ENCODE peak calls at places on chromosomes 11 and 22, in six cellular contexts. One of them, this sample, is unnamed.

GRCh38 chr22:19133561-19133960 is 2.5 kb downstream of the TSSK2 start:
- DNase-seq in stimulated activated CD8-positive, alpha-beta memory T cell treated with anti-CD3 and anti-CD28 coated beads, Interleukin-15, amount 100 ng/mL, for 1 hour: no peak
- DNase-seq in midbrain: no peak
- DNase-seq in tibial nerve: no peak
- DNase-seq in OCI-M1: no peak
- DNase-seq in activated naive CD8-positive, alpha-beta T cell treated with anti-CD3 and anti-CD28 coated beads, Interleukin-2, amount 50 U/mL, for 24 hours: no peak
- DNase-seq in this sample: no peak

GRCh38 chr11:34916810-34917780 is 677 bp downstream of the PDHX start:
- DNase-seq in stimulated activated CD8-positive, alpha-beta memory T cell treated with anti-CD3 and anti-CD28 coated beads, Interleukin-15, amount 100 ng/mL, for 1 hour: no peak
- DNase-seq in midbrain: no peak
- DNase-seq in tibial nerve: no peak
- DNase-seq in OCI-M1: no peak
- DNase-seq in activated naive CD8-positive, alpha-beta T cell treated with anti-CD3 and anti-CD28 coated beads, Interleukin-2, amount 50 U/mL, for 24 hours: no peak
- DNase-seq in this sample: no peak

GRCh38 chr11:3109434-3109833 is 52.2 kb upstream of the CARS1 start:
- DNase-seq in stimulated activated CD8-positive, alpha-beta memory T cell treated with anti-CD3 and anti-CD28 coated beads, Interleukin-15, amount 100 ng/mL, for 1 hour: no peak
- DNase-seq in midbrain: no peak
- DNase-seq in tibial nerve: no peak
- DNase-seq in OCI-M1: no peak
- DNase-seq in activated naive CD8-positive, alpha-beta T cell treated with anti-CD3 and anti-CD28 coated beads, Interleukin-2, amount 50 U/mL, for 24 hours: no peak
- DNase-seq in this sample: no peak

GRCh38 chr22:22881116-22882032 is 6.2 kb upstream of the IGLL5 start:
- DNase-seq in stimulated activated CD8-positive, alpha-beta memory T cell treated with anti-CD3 and anti-CD28 coated beads, Interleukin-15, amount 100 ng/mL, for 1 hour: no peak
- DNase-seq in midbrain: no peak
- DNase-seq in tibial nerve: no peak
- DNase-seq in OCI-M1: no peak
- DNase-seq in activated naive CD8-positive, alpha-beta T cell treated with anti-CD3 and anti-CD28 coated beads, Interleukin-2, amount 50 U/mL, for 24 hours: peak
- DNase-seq in this sample: no peak

GRCh38 chr11:66365711-66366619 is 5.6 kb downstream of the SLC29A2 start:
- DNase-seq in stimulated activated CD8-positive, alpha-beta memory T cell treated with anti-CD3 and anti-CD28 coated beads, Interleukin-15, amount 100 ng/mL, for 1 hour: no peak
- DNase-seq in midbrain: no peak
- DNase-seq in tibial nerve: no peak
- DNase-seq in OCI-M1: no peak
- DNase-seq in activated naive CD8-positive, alpha-beta T cell treated with anti-CD3 and anti-CD28 coated beads, Interleukin-2, amount 50 U/mL, for 24 hours: no peak
- DNase-seq in this sample: no peak

GRCh38 chr11:44178381-44178780 is 82.9 kb downstream of the EXT2 start:
- DNase-seq in stimulated activated CD8-positive, alpha-beta memory T cell treated with anti-CD3 and anti-CD28 coated beads, Interleukin-15, amount 100 ng/mL, for 1 hour: no peak
- DNase-seq in midbrain: no peak
- DNase-seq in tibial nerve: no peak
- DNase-seq in OCI-M1: no peak
- DNase-seq in activated naive CD8-positive, alpha-beta T cell treated with anti-CD3 and anti-CD28 coated beads, Interleukin-2, amount 50 U/mL, for 24 hours: no peak
- DNase-seq in this sample: no peak

GRCh38 chr11:94142308-94143277 is 14.0 kb downstream of the PANX1 start:
- DNase-seq in stimulated activated CD8-positive, alpha-beta memory T cell treated with anti-CD3 and anti-CD28 coated beads, Interleukin-15, amount 100 ng/mL, for 1 hour: no peak
- DNase-seq in midbrain: peak
- DNase-seq in tibial nerve: no peak
- DNase-seq in OCI-M1: no peak
- DNase-seq in activated naive CD8-positive, alpha-beta T cell treated with anti-CD3 and anti-CD28 coated beads, Interleukin-2, amount 50 U/mL, for 24 hours: no peak
- DNase-seq in this sample: no peak

GRCh38 chr11:78419327-78419726 is 1.7 kb upstream of the GAB2 start:
- DNase-seq in stimulated activated CD8-positive, alpha-beta memory T cell treated with anti-CD3 and anti-CD28 coated beads, Interleukin-15, amount 100 ng/mL, for 1 hour: no peak
- DNase-seq in midbrain: no peak
- DNase-seq in tibial nerve: no peak
- DNase-seq in OCI-M1: peak
- DNase-seq in activated naive CD8-positive, alpha-beta T cell treated with anti-CD3 and anti-CD28 coated beads, Interleukin-2, amount 50 U/mL, for 24 hours: no peak
- DNase-seq in this sample: no peak

GRCh38 chr22:37180531-37181231 is 7.4 kb downstream of the C1QTNF6 start:
- DNase-seq in stimulated activated CD8-positive, alpha-beta memory T cell treated with anti-CD3 and anti-CD28 coated beads, Interleukin-15, amount 100 ng/mL, for 1 hour: no peak
- DNase-seq in midbrain: no peak
- DNase-seq in tibial nerve: no peak
- DNase-seq in OCI-M1: no peak
- DNase-seq in activated naive CD8-positive, alpha-beta T cell treated with anti-CD3 and anti-CD28 coated beads, Interleukin-2, amount 50 U/mL, for 24 hours: no peak
- DNase-seq in this sample: no peak

GRCh38 chr22:37344735-37345462 is 62.6 kb downstream of the CYTH4 start:
- DNase-seq in stimulated activated CD8-positive, alpha-beta memory T cell treated with anti-CD3 and anti-CD28 coated beads, Interleukin-15, amount 100 ng/mL, for 1 hour: no peak
- DNase-seq in midbrain: no peak
- DNase-seq in tibial nerve: no peak
- DNase-seq in OCI-M1: no peak
- DNase-seq in activated naive CD8-positive, alpha-beta T cell treated with anti-CD3 and anti-CD28 coated beads, Interleukin-2, amount 50 U/mL, for 24 hours: no peak
- DNase-seq in this sample: no peak

GRCh38 chr11:94325681-94326080 is 21.3 kb downstream of the IZUMO1R start:
- DNase-seq in stimulated activated CD8-positive, alpha-beta memory T cell treated with anti-CD3 and anti-CD28 coated beads, Interleukin-15, amount 100 ng/mL, for 1 hour: no peak
- DNase-seq in midbrain: no peak
- DNase-seq in tibial nerve: no peak
- DNase-seq in OCI-M1: peak
- DNase-seq in activated naive CD8-positive, alpha-beta T cell treated with anti-CD3 and anti-CD28 coated beads, Interleukin-2, amount 50 U/mL, for 24 hours: peak
- DNase-seq in this sample: no peak

GRCh38 chr11:77147668-77148321 is 19.7 kb downstream of the MYO7A start:
- DNase-seq in stimulated activated CD8-positive, alpha-beta memory T cell treated with anti-CD3 and anti-CD28 coated beads, Interleukin-15, amount 100 ng/mL, for 1 hour: peak
- DNase-seq in midbrain: no peak
- DNase-seq in tibial nerve: no peak
- DNase-seq in OCI-M1: no peak
- DNase-seq in activated naive CD8-positive, alpha-beta T cell treated with anti-CD3 and anti-CD28 coated beads, Interleukin-2, amount 50 U/mL, for 24 hours: peak
- DNase-seq in this sample: no peak

GRCh38 chr22:49828599-49828965 is 909 bp upstream of the BRD1 start:
- DNase-seq in stimulated activated CD8-positive, alpha-beta memory T cell treated with anti-CD3 and anti-CD28 coated beads, Interleukin-15, amount 100 ng/mL, for 1 hour: no peak
- DNase-seq in midbrain: no peak
- DNase-seq in tibial nerve: no peak
- DNase-seq in OCI-M1: no peak
- DNase-seq in activated naive CD8-positive, alpha-beta T cell treated with anti-CD3 and anti-CD28 coated beads, Interleukin-2, amount 50 U/mL, for 24 hours: no peak
- DNase-seq in this sample: no peak

GRCh38 chr11:13016415-13016814 is 7.3 kb downstream of the RASSF10 start:
- DNase-seq in stimulated activated CD8-positive, alpha-beta memory T cell treated with anti-CD3 and anti-CD28 coated beads, Interleukin-15, amount 100 ng/mL, for 1 hour: no peak
- DNase-seq in midbrain: no peak
- DNase-seq in tibial nerve: no peak
- DNase-seq in OCI-M1: peak
- DNase-seq in activated naive CD8-positive, alpha-beta T cell treated with anti-CD3 and anti-CD28 coated beads, Interleukin-2, amount 50 U/mL, for 24 hours: no peak
- DNase-seq in this sample: no peak

GRCh38 chr22:26656896-26657851 is at the start of gene MIAT:
- DNase-seq in stimulated activated CD8-positive, alpha-beta memory T cell treated with anti-CD3 and anti-CD28 coated beads, Interleukin-15, amount 100 ng/mL, for 1 hour: peak
- DNase-seq in midbrain: peak
- DNase-seq in tibial nerve: no peak
- DNase-seq in OCI-M1: no peak
- DNase-seq in activated naive CD8-positive, alpha-beta T cell treated with anti-CD3 and anti-CD28 coated beads, Interleukin-2, amount 50 U/mL, for 24 hours: peak
- DNase-seq in this sample: no peak

GRCh38 chr11:33027846-33028536 is 11.4 kb upstream of the TCP11L1 start:
- DNase-seq in stimulated activated CD8-positive, alpha-beta memory T cell treated with anti-CD3 and anti-CD28 coated beads, Interleukin-15, amount 100 ng/mL, for 1 hour: no peak
- DNase-seq in midbrain: no peak
- DNase-seq in tibial nerve: no peak
- DNase-seq in OCI-M1: no peak
- DNase-seq in activated naive CD8-positive, alpha-beta T cell treated with anti-CD3 and anti-CD28 coated beads, Interleukin-2, amount 50 U/mL, for 24 hours: no peak
- DNase-seq in this sample: peak

GRCh38 chr22:38230108-38230825 is 28.5 kb downstream of the MAFF start:
- DNase-seq in stimulated activated CD8-positive, alpha-beta memory T cell treated with anti-CD3 and anti-CD28 coated beads, Interleukin-15, amount 100 ng/mL, for 1 hour: no peak
- DNase-seq in midbrain: peak
- DNase-seq in tibial nerve: no peak
- DNase-seq in OCI-M1: peak
- DNase-seq in activated naive CD8-positive, alpha-beta T cell treated with anti-CD3 and anti-CD28 coated beads, Interleukin-2, amount 50 U/mL, for 24 hours: peak
- DNase-seq in this sample: no peak

GRCh38 chr11:116960916-116961315 is 123.5 kb upstream of the APOA1 start:
- DNase-seq in stimulated activated CD8-positive, alpha-beta memory T cell treated with anti-CD3 and anti-CD28 coated beads, Interleukin-15, amount 100 ng/mL, for 1 hour: no peak
- DNase-seq in midbrain: peak
- DNase-seq in tibial nerve: no peak
- DNase-seq in OCI-M1: no peak
- DNase-seq in activated naive CD8-positive, alpha-beta T cell treated with anti-CD3 and anti-CD28 coated beads, Interleukin-2, amount 50 U/mL, for 24 hours: no peak
- DNase-seq in this sample: no peak

GRCh38 chr11:128716661-128717210 is 22.9 kb downstream of the FLI1 start:
- DNase-seq in stimulated activated CD8-positive, alpha-beta memory T cell treated with anti-CD3 and anti-CD28 coated beads, Interleukin-15, amount 100 ng/mL, for 1 hour: no peak
- DNase-seq in midbrain: no peak
- DNase-seq in tibial nerve: no peak
- DNase-seq in OCI-M1: no peak
- DNase-seq in activated naive CD8-positive, alpha-beta T cell treated with anti-CD3 and anti-CD28 coated beads, Interleukin-2, amount 50 U/mL, for 24 hours: peak
- DNase-seq in this sample: no peak

GRCh38 chr11:61647529-61647928 is 32.7 kb upstream of the DAGLA start:
- DNase-seq in stimulated activated CD8-positive, alpha-beta memory T cell treated with anti-CD3 and anti-CD28 coated beads, Interleukin-15, amount 100 ng/mL, for 1 hour: no peak
- DNase-seq in midbrain: no peak
- DNase-seq in tibial nerve: no peak
- DNase-seq in OCI-M1: no peak
- DNase-seq in activated naive CD8-positive, alpha-beta T cell treated with anti-CD3 and anti-CD28 coated beads, Interleukin-2, amount 50 U/mL, for 24 hours: no peak
- DNase-seq in this sample: no peak

GRCh38 chr11:93407777-93408401 is 77.3 kb downstream of the DEUP1 start:
- DNase-seq in stimulated activated CD8-positive, alpha-beta memory T cell treated with anti-CD3 and anti-CD28 coated beads, Interleukin-15, amount 100 ng/mL, for 1 hour: no peak
- DNase-seq in midbrain: no peak
- DNase-seq in tibial nerve: no peak
- DNase-seq in OCI-M1: peak
- DNase-seq in activated naive CD8-positive, alpha-beta T cell treated with anti-CD3 and anti-CD28 coated beads, Interleukin-2, amount 50 U/mL, for 24 hours: no peak
- DNase-seq in this sample: no peak

GRCh38 chr11:2998073-2998850 is 6.1 kb upstream of the NAP1L4 start:
- DNase-seq in stimulated activated CD8-positive, alpha-beta memory T cell treated with anti-CD3 and anti-CD28 coated beads, Interleukin-15, amount 100 ng/mL, for 1 hour: no peak
- DNase-seq in midbrain: no peak
- DNase-seq in tibial nerve: no peak
- DNase-seq in OCI-M1: no peak
- DNase-seq in activated naive CD8-positive, alpha-beta T cell treated with anti-CD3 and anti-CD28 coated beads, Interleukin-2, amount 50 U/mL, for 24 hours: no peak
- DNase-seq in this sample: no peak

GRCh38 chr11:86940122-86940777 is 14.9 kb downstream of the FZD4 start:
- DNase-seq in stimulated activated CD8-positive, alpha-beta memory T cell treated with anti-CD3 and anti-CD28 coated beads, Interleukin-15, amount 100 ng/mL, for 1 hour: no peak
- DNase-seq in midbrain: no peak
- DNase-seq in tibial nerve: peak
- DNase-seq in OCI-M1: no peak
- DNase-seq in activated naive CD8-positive, alpha-beta T cell treated with anti-CD3 and anti-CD28 coated beads, Interleukin-2, amount 50 U/mL, for 24 hours: no peak
- DNase-seq in this sample: no peak

GRCh38 chr11:8959546-8960166 is 4.6 kb downstream of the TMEM9B start:
- DNase-seq in stimulated activated CD8-positive, alpha-beta memory T cell treated with anti-CD3 and anti-CD28 coated beads, Interleukin-15, amount 100 ng/mL, for 1 hour: no peak
- DNase-seq in midbrain: peak
- DNase-seq in tibial nerve: no peak
- DNase-seq in OCI-M1: peak
- DNase-seq in activated naive CD8-positive, alpha-beta T cell treated with anti-CD3 and anti-CD28 coated beads, Interleukin-2, amount 50 U/mL, for 24 hours: peak
- DNase-seq in this sample: no peak

GRCh38 chr22:46007848-46008261 is 30.9 kb upstream of the WNT7B start:
- DNase-seq in stimulated activated CD8-positive, alpha-beta memory T cell treated with anti-CD3 and anti-CD28 coated beads, Interleukin-15, amount 100 ng/mL, for 1 hour: no peak
- DNase-seq in midbrain: no peak
- DNase-seq in tibial nerve: peak
- DNase-seq in OCI-M1: no peak
- DNase-seq in activated naive CD8-positive, alpha-beta T cell treated with anti-CD3 and anti-CD28 coated beads, Interleukin-2, amount 50 U/mL, for 24 hours: no peak
- DNase-seq in this sample: no peak

GRCh38 chr22:42990131-42990838 is 24.7 kb downstream of the PACSIN2 start:
- DNase-seq in stimulated activated CD8-positive, alpha-beta memory T cell treated with anti-CD3 and anti-CD28 coated beads, Interleukin-15, amount 100 ng/mL, for 1 hour: no peak
- DNase-seq in midbrain: no peak
- DNase-seq in tibial nerve: no peak
- DNase-seq in OCI-M1: peak
- DNase-seq in activated naive CD8-positive, alpha-beta T cell treated with anti-CD3 and anti-CD28 coated beads, Interleukin-2, amount 50 U/mL, for 24 hours: no peak
- DNase-seq in this sample: no peak

GRCh38 chr22:22884888-22885840 is 2.5 kb upstream of the IGLL5 start:
- DNase-seq in stimulated activated CD8-positive, alpha-beta memory T cell treated with anti-CD3 and anti-CD28 coated beads, Interleukin-15, amount 100 ng/mL, for 1 hour: no peak
- DNase-seq in midbrain: no peak
- DNase-seq in tibial nerve: no peak
- DNase-seq in OCI-M1: no peak
- DNase-seq in activated naive CD8-positive, alpha-beta T cell treated with anti-CD3 and anti-CD28 coated beads, Interleukin-2, amount 50 U/mL, for 24 hours: peak
- DNase-seq in this sample: no peak

GRCh38 chr11:122850076-122850631 is 11.9 kb downstream of the CRTAM start:
- DNase-seq in stimulated activated CD8-positive, alpha-beta memory T cell treated with anti-CD3 and anti-CD28 coated beads, Interleukin-15, amount 100 ng/mL, for 1 hour: no peak
- DNase-seq in midbrain: no peak
- DNase-seq in tibial nerve: no peak
- DNase-seq in OCI-M1: no peak
- DNase-seq in activated naive CD8-positive, alpha-beta T cell treated with anti-CD3 and anti-CD28 coated beads, Interleukin-2, amount 50 U/mL, for 24 hours: peak
- DNase-seq in this sample: no peak

GRCh38 chr11:46291441-46292143 is 14.1 kb downstream of the CREB3L1 start:
- DNase-seq in stimulated activated CD8-positive, alpha-beta memory T cell treated with anti-CD3 and anti-CD28 coated beads, Interleukin-15, amount 100 ng/mL, for 1 hour: no peak
- DNase-seq in midbrain: no peak
- DNase-seq in tibial nerve: no peak
- DNase-seq in OCI-M1: no peak
- DNase-seq in activated naive CD8-positive, alpha-beta T cell treated with anti-CD3 and anti-CD28 coated beads, Interleukin-2, amount 50 U/mL, for 24 hours: no peak
- DNase-seq in this sample: no peak

GRCh38 chr11:94103476-94103875 is 25.2 kb upstream of the PANX1 start:
- DNase-seq in stimulated activated CD8-positive, alpha-beta memory T cell treated with anti-CD3 and anti-CD28 coated beads, Interleukin-15, amount 100 ng/mL, for 1 hour: no peak
- DNase-seq in midbrain: no peak
- DNase-seq in tibial nerve: no peak
- DNase-seq in OCI-M1: no peak
- DNase-seq in activated naive CD8-positive, alpha-beta T cell treated with anti-CD3 and anti-CD28 coated beads, Interleukin-2, amount 50 U/mL, for 24 hours: no peak
- DNase-seq in this sample: no peak

GRCh38 chr11:117203069-117203407 is 3.9 kb downstream of the TAGLN start:
- DNase-seq in stimulated activated CD8-positive, alpha-beta memory T cell treated with anti-CD3 and anti-CD28 coated beads, Interleukin-15, amount 100 ng/mL, for 1 hour: no peak
- DNase-seq in midbrain: no peak
- DNase-seq in tibial nerve: no peak
- DNase-seq in OCI-M1: no peak
- DNase-seq in activated naive CD8-positive, alpha-beta T cell treated with anti-CD3 and anti-CD28 coated beads, Interleukin-2, amount 50 U/mL, for 24 hours: no peak
- DNase-seq in this sample: no peak

GRCh38 chr22:28894320-28894719 is 10.9 kb downstream of the ZNRF3 start:
- DNase-seq in stimulated activated CD8-positive, alpha-beta memory T cell treated with anti-CD3 and anti-CD28 coated beads, Interleukin-15, amount 100 ng/mL, for 1 hour: no peak
- DNase-seq in midbrain: no peak
- DNase-seq in tibial nerve: no peak
- DNase-seq in OCI-M1: peak
- DNase-seq in activated naive CD8-positive, alpha-beta T cell treated with anti-CD3 and anti-CD28 coated beads, Interleukin-2, amount 50 U/mL, for 24 hours: no peak
- DNase-seq in this sample: no peak

GRCh38 chr11:86818466-86819282 is 18.3 kb downstream of the PRSS23 start:
- DNase-seq in stimulated activated CD8-positive, alpha-beta memory T cell treated with anti-CD3 and anti-CD28 coated beads, Interleukin-15, amount 100 ng/mL, for 1 hour: no peak
- DNase-seq in midbrain: peak
- DNase-seq in tibial nerve: no peak
- DNase-seq in OCI-M1: peak
- DNase-seq in activated naive CD8-positive, alpha-beta T cell treated with anti-CD3 and anti-CD28 coated beads, Interleukin-2, amount 50 U/mL, for 24 hours: no peak
- DNase-seq in this sample: peak

GRCh38 chr22:26398741-26399153 is 30.3 kb upstream of the ASPHD2 start:
- DNase-seq in stimulated activated CD8-positive, alpha-beta memory T cell treated with anti-CD3 and anti-CD28 coated beads, Interleukin-15, amount 100 ng/mL, for 1 hour: peak
- DNase-seq in midbrain: peak
- DNase-seq in tibial nerve: peak
- DNase-seq in OCI-M1: peak
- DNase-seq in activated naive CD8-positive, alpha-beta T cell treated with anti-CD3 and anti-CD28 coated beads, Interleukin-2, amount 50 U/mL, for 24 hours: peak
- DNase-seq in this sample: no peak